ENCODE peak calls at places on chromosomes 11 and 22, in five cellular contexts. S, T, H, P and X are unnamed samples.

GRCh38 chr11:119371778-119372182 is 9.7 kb downstream of the USP2 start:
- DNase-seq in T (no peak), P (no peak), H (no peak), S (peak; percentile 47), X (no peak)

GRCh38 chr11:126358763-126359160 is 3.3 kb downstream of the ST3GAL4 start:
- DNase-seq in P (no peak), T (no peak), H (no peak), S (no peak), X (no peak)

GRCh38 chr22:29073618-29074275 is 912 bp downstream of the KREMEN1 start:
- DNase-seq in P (peak; percentile 68), S (peak; percentile 23), H (no peak), T (no peak), X (no peak)

GRCh38 chr11:113119074-113119473 is 157.9 kb downstream of the NCAM1 start:
- DNase-seq in S (no peak), T (no peak), H (no peak), P (no peak), X (no peak)

GRCh38 chr11:62602141-62603071 is 741 bp upstream of the MTA2 start:
- DNase-seq in H (no peak), S (peak; percentile 38), T (no peak), P (peak; percentile 66), X (no peak)

GRCh38 chr22:34986461-34986977 is 79.4 kb upstream of the ISX start:
- DNase-seq in P (no peak), T (no peak), H (no peak), S (no peak), X (no peak)

GRCh38 chr22:43859621-43860020 is 2.7 kb downstream of the SULT4A1 start:
- DNase-seq in T (no peak), P (no peak), H (no peak), S (no peak), X (no peak)

GRCh38 chr11:17988465-17988864 is 24.4 kb downstream of the SERGEF start:
- DNase-seq in T (no peak), S (no peak), P (no peak), H (no peak), X (no peak)

GRCh38 chr11:57438345-57439280 is 11.7 kb upstream of the SLC43A3 start:
- DNase-seq in S (no peak), P (no peak), T (no peak), H (no peak), X (no peak)

GRCh38 chr11:44638032-44638431 is 72.6 kb downstream of the CD82 start:
- DNase-seq in H (no peak), T (no peak), P (no peak), S (no peak), X (no peak)

GRCh38 chr11:36264011-36264410 is 25.2 kb downstream of the COMMD9 start:
- DNase-seq in P (no peak), S (no peak), H (no peak), T (no peak), X (no peak)

GRCh38 chr11:70075836-70076235 is 2.3 kb upstream of the ANO1 start:
- DNase-seq in T (no peak), P (no peak), S (no peak), H (no peak), X (no peak)

GRCh38 chr11:12889243-12889642 is 119.9 kb upstream of the RASSF10 start:
- DNase-seq in T (no peak), S (no peak), H (no peak), P (no peak), X (no peak)

GRCh38 chr22:39725351-39726035 is 154.9 kb downstream of the CACNA1I start:
- DNase-seq in P (no peak), H (no peak), T (no peak), S (no peak), X (no peak)

GRCh38 chr11:130721282-130721681 is 195.0 kb downstream of the SNX19 start:
- DNase-seq in T (no peak), H (no peak), P (no peak), S (no peak), X (no peak)

GRCh38 chr11:11605821-11606450 is 15.9 kb downstream of the GALNT18 start:
- DNase-seq in T (no peak), S (no peak), H (no peak), P (no peak), X (no peak)

GRCh38 chr11:114197799-114198500 is 98.2 kb upstream of the NNMT start:
- DNase-seq in P (no peak), S (no peak), T (no peak), H (no peak), X (no peak)

GRCh38 chr22:22037740-22038139 is 55.2 kb upstream of the TOP3B start:
- DNase-seq in P (no peak), S (no peak), H (no peak), T (no peak), X (no peak)